ENCODE peak calls at places on chromosomes 7 and 10, in six cellular contexts. W is HFFc6, H is tibial nerve, U is choroid plexus epithelial cell, T is H9, N is Peyer's patch. L is an unnamed sample.

GRCh38 chr10:113854757-113855626 is 531 bp downstream of the NHLRC2 start:
- DNase-seq in W (peak; percentile 18), H (peak; percentile 36), U (peak; percentile 54), T (peak; percentile 51), N (peak; percentile 69), L (peak; percentile 46)

GRCh38 chr10:113313048-113313611 is 239.7 kb upstream of the HABP2 start:
- DNase-seq in W (no peak), H (no peak), U (no peak), T (no peak), N (no peak), L (no peak)

GRCh38 chr10:101385866-101386658 is 32.1 kb downstream of the BTRC start:
- DNase-seq in W (no peak), H (no peak), U (peak; percentile 40), T (no peak), N (no peak), L (no peak)

GRCh38 chr7:13904689-13905088 is 84.8 kb downstream of the ETV1 start:
- DNase-seq in W (peak; percentile 70), H (no peak), U (peak; percentile 69), T (no peak), N (no peak), L (no peak)

GRCh38 chr10:86286591-86287421 is 79.8 kb downstream of the GRID1 start:
- DNase-seq in W (no peak), H (no peak), U (no peak), T (peak; percentile 20), N (no peak), L (no peak)

GRCh38 chr7:97022451-97023306 is 2.0 kb downstream of the DLX5 start:
- DNase-seq in W (no peak), H (no peak), U (no peak), T (no peak), N (no peak), L (no peak)

GRCh38 chr10:122463466-122464157 is 2.3 kb downstream of the HTRA1 start:
- DNase-seq in W (no peak), H (no peak), U (no peak), T (no peak), N (no peak), L (no peak)

GRCh38 chr7:125491137-125491536 is 561.5 kb upstream of the POT1 start:
- DNase-seq in W (no peak), H (no peak), U (no peak), T (no peak), N (no peak), L (no peak)

DNA sequence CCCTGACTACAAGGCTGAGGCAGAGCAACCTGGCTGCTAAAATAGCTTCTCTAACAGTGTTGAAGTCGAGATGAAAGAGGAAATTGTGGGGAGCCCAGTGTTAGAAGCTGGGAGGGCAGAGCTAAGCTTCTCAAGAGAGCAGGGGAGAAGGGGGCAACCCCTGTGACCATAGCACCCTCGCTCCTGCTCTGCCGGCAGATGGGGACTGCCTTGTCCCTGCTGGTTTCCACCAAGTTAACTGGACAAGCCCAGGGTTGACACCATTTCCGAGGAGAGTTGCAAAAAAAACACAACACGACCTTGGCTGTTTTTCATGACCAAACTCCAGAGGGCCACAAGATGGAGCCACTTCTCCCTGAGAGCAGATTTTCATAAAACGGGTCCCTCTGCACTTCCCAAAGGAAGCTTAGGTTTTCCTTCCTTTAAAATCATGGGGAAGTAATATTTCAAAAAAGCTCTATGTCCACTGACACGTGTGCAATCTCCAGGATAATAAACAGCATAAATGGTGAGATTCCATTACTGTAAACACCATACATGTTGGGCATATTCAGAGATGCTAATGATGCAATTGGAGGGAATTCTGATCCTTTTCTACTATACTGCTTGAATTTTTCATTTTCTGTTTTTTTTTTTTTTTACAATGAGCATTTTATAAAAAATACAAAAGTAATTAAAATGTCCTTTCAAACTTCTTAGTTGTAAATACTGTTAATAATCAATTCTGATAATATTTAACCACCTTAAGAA is 140.4 kb downstream of the PIP4K2A start:
- DNase-seq in W (no peak), H (no peak), U (peak; percentile 55), T (no peak), N (no peak), L (peak; percentile 7)
- TF ChIP-seq CTCF in W (peak; percentile 80), H (no peak), U (peak; percentile 73), T (peak; percentile 68), N (peak; percentile 48), L (peak; percentile 54)

GRCh38 chr10:15742831-15743230 is 23.1 kb upstream of the ITGA8 start:
- DNase-seq in W (no peak), H (no peak), U (no peak), T (no peak), N (no peak), L (no peak)

GRCh38 chr10:15742102-15742501 is 22.4 kb upstream of the ITGA8 start:
- DNase-seq in W (no peak), H (no peak), U (no peak), T (no peak), N (no peak), L (no peak)

GRCh38 chr10:15745748-15746147 is 26.0 kb upstream of the ITGA8 start:
- DNase-seq in W (no peak), H (no peak), U (peak; percentile 55), T (no peak), N (no peak), L (no peak)

GRCh38 chr10:15743443-15743842 is 23.7 kb upstream of the ITGA8 start:
- DNase-seq in W (no peak), H (no peak), U (no peak), T (no peak), N (no peak), L (no peak)

GRCh38 chr10:15744217-15744865 is 24.6 kb upstream of the ITGA8 start:
- DNase-seq in W (peak; percentile 45), H (no peak), U (peak; percentile 81), T (peak; percentile 67), N (no peak), L (peak; percentile 48)
- TF ChIP-seq CTCF in W (peak; percentile 86), H (no peak), U (peak; percentile 72), T (peak; percentile 82), N (peak; percentile 39), L (peak; percentile 56)

GRCh38 chr7:140674899-140675701 is 2.4 kb downstream of the ADCK2 start:
- DNase-seq in W (peak; percentile 50), H (no peak), U (peak; percentile 67), T (peak; percentile 48), N (no peak), L (peak; percentile 24)
- TF ChIP-seq CTCF in W (peak; percentile 75), H (peak; percentile 39), U (peak; percentile 73), T (peak; percentile 69), N (peak; percentile 25), L (no peak)

GRCh38 chr7:99837649-99838361 is 10.0 kb downstream of the CYP3A43 start:
- DNase-seq in W (no peak), H (no peak), U (peak; percentile 27), T (no peak), N (no peak), L (no peak)
- TF ChIP-seq CTCF in W (no peak), H (no peak), U (peak; percentile 12), T (no peak), N (peak; percentile 83), L (no peak)

DNA sequence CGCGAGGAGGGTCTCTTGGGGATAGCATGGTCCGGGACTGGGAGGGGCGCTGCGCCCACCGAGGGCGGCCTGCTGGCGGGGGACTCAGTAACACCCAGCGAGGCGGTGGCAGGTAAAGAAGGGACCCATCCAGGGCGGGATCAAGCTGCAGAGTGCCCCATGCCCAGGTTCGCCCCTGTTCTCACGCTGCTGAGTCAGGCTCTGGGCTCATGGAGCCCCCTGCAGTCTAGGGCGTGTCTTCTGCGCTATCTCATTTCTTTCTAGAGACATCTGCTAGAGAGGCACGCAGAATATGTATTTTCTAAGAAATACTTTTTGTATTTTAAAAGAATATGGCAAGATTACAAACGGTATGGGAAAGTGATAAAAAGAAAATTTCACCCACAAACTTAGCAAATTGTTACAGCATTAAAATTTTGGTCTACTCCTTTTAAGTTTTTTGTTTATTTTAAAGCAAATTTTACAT is 933 bp downstream of the EPDR1 start:
- DNase-seq in W (no peak), H (no peak), U (peak; percentile 60), T (peak; percentile 68), N (no peak), L (peak; percentile 54)
- TF ChIP-seq CTCF in W (no peak), H (peak; percentile 40), U (peak; percentile 29), T (no peak), N (no peak), L (no peak)

DNA sequence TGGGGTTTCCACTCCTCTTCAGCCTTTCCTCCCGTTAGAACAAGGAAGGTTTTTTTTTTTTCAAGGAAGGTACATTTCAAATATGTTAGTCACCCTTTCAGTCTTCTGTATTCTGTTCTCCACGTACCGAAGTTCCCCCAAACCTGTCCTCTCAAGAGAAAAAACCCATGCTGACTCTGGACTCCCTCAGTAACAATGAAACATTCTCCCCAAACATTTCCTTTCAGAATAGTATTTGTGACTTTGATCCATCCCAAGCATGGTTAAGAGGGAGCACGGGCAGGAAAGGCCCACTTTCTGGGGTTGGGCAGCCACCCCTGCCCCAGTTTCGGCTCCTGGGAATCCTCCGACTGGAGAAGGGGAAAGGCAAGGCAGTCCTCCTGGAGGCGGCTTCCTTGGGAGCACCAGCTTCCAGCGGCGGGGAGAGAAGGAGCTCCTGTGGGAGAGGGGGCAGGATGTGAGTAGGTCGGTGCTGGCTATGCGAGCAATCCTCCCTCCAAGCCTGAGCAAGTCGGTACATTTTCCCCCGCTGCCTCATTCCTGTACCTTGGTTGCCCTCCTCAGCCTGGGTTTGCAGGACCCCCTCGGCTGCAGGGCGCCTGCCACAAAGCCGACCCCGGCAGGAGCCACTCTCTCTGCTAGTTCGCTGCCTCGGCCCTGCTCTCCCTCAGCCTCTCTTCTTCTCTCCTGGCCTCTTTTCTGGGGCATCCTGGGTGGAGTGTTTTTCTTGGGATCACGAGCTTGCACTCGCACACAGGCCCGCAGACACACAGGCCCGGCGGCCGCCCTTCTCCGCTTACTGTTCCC is 2.1 kb upstream of the HOXA1 start:
- DNase-seq in W (no peak), H (no peak), U (no peak), T (no peak), N (no peak), L (no peak)
- TF ChIP-seq CTCF in W (no peak), H (no peak), U (no peak), T (no peak), N (no peak), L (no peak)

GRCh38 chr10:131943021-131943814 is 38.5 kb downstream of the BNIP3 start:
- DNase-seq in W (no peak), H (no peak), U (peak; percentile 59), T (peak; percentile 71), N (no peak), L (peak; percentile 4)
- TF ChIP-seq CTCF in W (peak; percentile 64), H (no peak), U (peak; percentile 75), T (peak; percentile 75), N (peak; percentile 21), L (no peak)

GRCh38 chr7:150876817-150877526 is 24.7 kb downstream of the AOC1 start:
- DNase-seq in W (peak; percentile 73), H (no peak), U (peak; percentile 86), T (peak; percentile 86), N (peak; percentile 36), L (peak; percentile 72)
- TF ChIP-seq CTCF in W (peak; percentile 65), H (peak; percentile 32), U (peak; percentile 74), T (peak; percentile 73), N (peak; percentile 77), L (peak; percentile 57)

GRCh38 chr7:31926991-31927584 is 143.1 kb downstream of the PDE1C start:
- DNase-seq in W (no peak), H (no peak), U (no peak), T (no peak), N (no peak), L (no peak)

GRCh38 chr7:31922883-31923282 is 147.3 kb downstream of the PDE1C start:
- DNase-seq in W (no peak), H (no peak), U (no peak), T (no peak), N (no peak), L (no peak)

GRCh38 chr7:31921047-31921446 is 149.2 kb downstream of the PDE1C start:
- DNase-seq in W (no peak), H (no peak), U (no peak), T (no peak), N (no peak), L (no peak)

GRCh38 chr7:31919678-31920369 is 150.4 kb downstream of the PDE1C start:
- DNase-seq in W (no peak), H (no peak), U (no peak), T (no peak), N (no peak), L (no peak)

GRCh38 chr7:31924228-31924627 is 146.0 kb downstream of the PDE1C start:
- DNase-seq in W (no peak), H (no peak), U (no peak), T (no peak), N (no peak), L (no peak)
- TF ChIP-seq CTCF in W (no peak), H (no peak), U (no peak), T (no peak), N (no peak), L (no peak)

L was measured in Calu3.